ENCODE peak calls at places on chromosomes 3 and 15, in four cellular contexts. One of them, this sample, is unnamed.

GRCh38 chr3:101964861-101965260 is 115.5 kb downstream of the NFKBIZ start:
- DNase-seq in right cardiac atrium: peak; percentile 49
- DNase-seq in A549: no peak
- DNase-seq in left ventricle myocardium inferior: no peak
- DNase-seq in this sample: no peak

GRCh38 chr3:16085410-16085809 is 89.1 kb upstream of the GALNT15 start:
- DNase-seq in right cardiac atrium: no peak
- DNase-seq in A549: no peak
- DNase-seq in left ventricle myocardium inferior: no peak
- DNase-seq in this sample: no peak

GRCh38 chr3:61186030-61186429 is 65.2 kb downstream of the FHIT start:
- DNase-seq in right cardiac atrium: no peak
- DNase-seq in A549: no peak
- DNase-seq in left ventricle myocardium inferior: no peak
- DNase-seq in this sample: no peak

GRCh38 chr15:78325092-78325843 is 14.9 kb upstream of the CRABP1 start:
- DNase-seq in right cardiac atrium: no peak
- DNase-seq in A549: no peak
- DNase-seq in left ventricle myocardium inferior: no peak
- DNase-seq in this sample: no peak

GRCh38 chr3:150357923-150358322 is 50.2 kb upstream of the TSC22D2 start:
- DNase-seq in right cardiac atrium: no peak
- DNase-seq in A549: no peak
- DNase-seq in left ventricle myocardium inferior: no peak
- DNase-seq in this sample: no peak

GRCh38 chr3:65888980-65889706 is 149.6 kb downstream of the MAGI1 start:
- DNase-seq in right cardiac atrium: no peak
- DNase-seq in A549: peak; percentile 53
- DNase-seq in left ventricle myocardium inferior: no peak
- DNase-seq in this sample: no peak

GRCh38 chr3:52443791-52444687 is 864 bp downstream of the SEMA3G start:
- DNase-seq in right cardiac atrium: peak; percentile 35
- DNase-seq in A549: no peak
- DNase-seq in left ventricle myocardium inferior: no peak
- DNase-seq in this sample: no peak

GRCh38 chr3:13465236-13465958 is 14.7 kb upstream of the HDAC11 start:
- DNase-seq in right cardiac atrium: no peak
- DNase-seq in A549: no peak
- DNase-seq in left ventricle myocardium inferior: no peak
- DNase-seq in this sample: no peak

GRCh38 chr3:41846850-41847249 is 115.1 kb downstream of the ULK4 start:
- DNase-seq in right cardiac atrium: no peak
- DNase-seq in A549: no peak
- DNase-seq in left ventricle myocardium inferior: no peak
- DNase-seq in this sample: no peak

GRCh38 chr3:30609930-30610701 is 3.7 kb downstream of the TGFBR2 start:
- DNase-seq in right cardiac atrium: no peak
- DNase-seq in A549: no peak
- DNase-seq in left ventricle myocardium inferior: no peak
- DNase-seq in this sample: peak; percentile 17

GRCh38 chr3:30610702-30611410 is 4.5 kb downstream of the TGFBR2 start:
- DNase-seq in right cardiac atrium: no peak
- DNase-seq in A549: no peak
- DNase-seq in left ventricle myocardium inferior: no peak
- DNase-seq in this sample: no peak

GRCh38 chr3:30613135-30613825 is 6.9 kb downstream of the TGFBR2 start:
- DNase-seq in right cardiac atrium: no peak
- DNase-seq in A549: no peak
- DNase-seq in left ventricle myocardium inferior: no peak
- DNase-seq in this sample: no peak

GRCh38 chr3:30612422-30613134 is 6.2 kb downstream of the TGFBR2 start:
- DNase-seq in right cardiac atrium: no peak
- DNase-seq in A549: no peak
- DNase-seq in left ventricle myocardium inferior: no peak
- DNase-seq in this sample: no peak

DNA sequence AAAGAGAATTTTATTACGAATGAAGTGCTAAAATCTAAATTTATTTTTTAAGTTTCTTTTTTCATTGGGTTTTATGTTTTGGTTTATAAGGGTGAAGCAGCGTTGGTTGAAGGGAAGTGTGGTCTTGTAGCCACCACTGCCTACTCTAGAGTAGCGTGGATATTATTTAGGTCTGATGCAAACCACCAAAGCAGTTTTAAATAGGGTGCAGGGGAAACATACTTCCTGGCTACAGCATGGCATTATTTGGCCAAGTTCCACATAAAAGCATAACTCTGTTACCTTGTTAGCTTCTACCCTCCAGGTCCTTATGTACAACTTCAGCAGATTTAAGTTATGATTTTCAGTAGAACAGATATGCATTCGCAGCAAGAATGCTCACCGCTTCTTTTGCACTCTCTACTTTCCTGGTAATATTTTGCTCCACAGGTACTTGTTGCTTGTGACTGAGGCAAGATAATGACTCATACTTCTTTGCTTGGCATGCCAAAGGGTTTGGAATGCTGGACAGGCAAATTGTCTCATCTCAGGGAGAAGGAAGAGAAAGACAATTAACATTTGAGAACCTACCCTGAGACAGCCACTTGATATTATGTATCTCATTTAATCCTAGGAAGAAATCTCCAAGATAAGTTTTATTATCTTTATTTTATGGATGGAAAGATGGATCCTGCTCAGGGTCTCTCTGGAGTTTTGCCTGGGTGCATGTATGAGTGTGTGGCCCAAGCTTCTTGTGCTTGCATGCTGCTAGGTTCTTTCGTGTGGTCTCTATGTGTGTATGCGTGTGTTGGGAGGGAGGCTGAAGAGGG is 5.4 kb downstream of the TGFBR2 start:
- DNase-seq in right cardiac atrium: no peak
- DNase-seq in A549: peak; percentile 57
- DNase-seq in left ventricle myocardium inferior: no peak
- DNase-seq in this sample: no peak
- H3K4me3 ChIP-seq in right cardiac atrium: peak overlapping the region; percentile 24
- H3K4me3 ChIP-seq in A549: peak overlapping the region; percentile 13
- H3K4me3 ChIP-seq in left ventricle myocardium inferior: peak overlapping the region; percentile 92
- H3K4me3 ChIP-seq in this sample: peak overlapping the region; percentile 96

GRCh38 chr15:74808840-74809229 is 3.8 kb upstream of the LMAN1L start:
- DNase-seq in right cardiac atrium: peak; percentile 10
- DNase-seq in A549: no peak
- DNase-seq in left ventricle myocardium inferior: no peak
- DNase-seq in this sample: no peak

GRCh38 chr15:74808073-74808839 is 4.4 kb upstream of the LMAN1L start:
- DNase-seq in right cardiac atrium: peak; percentile 75
- DNase-seq in A549: no peak
- DNase-seq in left ventricle myocardium inferior: no peak
- DNase-seq in this sample: no peak

GRCh38 chr15:74804935-74805334 is 7.7 kb upstream of the LMAN1L start:
- DNase-seq in right cardiac atrium: no peak
- DNase-seq in A549: no peak
- DNase-seq in left ventricle myocardium inferior: no peak
- DNase-seq in this sample: no peak

GRCh38 chr15:74809242-74809641 is 3.4 kb upstream of the LMAN1L start:
- DNase-seq in right cardiac atrium: peak; percentile 18
- DNase-seq in A549: no peak
- DNase-seq in left ventricle myocardium inferior: no peak
- DNase-seq in this sample: no peak

GRCh38 chr15:74807302-74807701 is 5.3 kb upstream of the LMAN1L start:
- DNase-seq in right cardiac atrium: peak; percentile 11
- DNase-seq in A549: no peak
- DNase-seq in left ventricle myocardium inferior: no peak
- DNase-seq in this sample: no peak
- H3K27ac ChIP-seq in right cardiac atrium: no peak overlapping the region
- H3K27ac ChIP-seq in A549: no peak overlapping the region
- H3K27ac ChIP-seq in left ventricle myocardium inferior: no peak overlapping the region
- H3K27ac ChIP-seq in this sample: peak overlapping the region; percentile 29

DNA sequence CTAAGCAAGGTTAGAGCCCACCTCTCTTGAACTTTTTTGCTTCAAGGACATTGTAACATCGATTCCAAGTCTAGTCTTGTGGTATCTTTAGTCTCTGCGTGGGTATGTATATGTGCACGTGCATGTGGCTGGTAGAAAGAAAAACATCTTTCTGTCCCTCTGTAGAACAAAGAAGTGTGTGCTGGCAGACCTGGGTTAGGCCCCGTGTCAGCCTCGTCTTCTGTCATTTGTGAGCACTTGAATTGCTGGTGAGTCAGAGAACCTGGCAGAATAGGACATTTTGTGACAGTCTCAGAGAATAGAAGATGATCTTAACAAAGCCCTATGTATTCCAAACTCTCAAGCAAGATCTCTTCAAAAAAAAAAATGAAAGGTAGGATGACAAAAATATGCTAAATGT is 102.2 kb upstream of the ATP10A start:
- DNase-seq in right cardiac atrium: no peak
- DNase-seq in A549: no peak
- DNase-seq in left ventricle myocardium inferior: no peak
- DNase-seq in this sample: no peak
- H3K4me3 ChIP-seq in right cardiac atrium: no peak overlapping the region
- H3K4me3 ChIP-seq in A549: no peak overlapping the region
- H3K4me3 ChIP-seq in left ventricle myocardium inferior: no peak overlapping the region
- H3K4me3 ChIP-seq in this sample: no peak overlapping the region

GRCh38 chr15:57604502-57604901 is 12.8 kb downstream of the MYZAP start:
- DNase-seq in right cardiac atrium: peak; percentile 66
- DNase-seq in A549: no peak
- DNase-seq in left ventricle myocardium inferior: no peak
- DNase-seq in this sample: no peak
- H3K27ac ChIP-seq in right cardiac atrium: peak overlapping the region; percentile 93
- H3K27ac ChIP-seq in A549: no peak overlapping the region
- H3K27ac ChIP-seq in left ventricle myocardium inferior: peak overlapping the region; percentile 95
- H3K27ac ChIP-seq in this sample: no peak overlapping the region

GRCh38 chr3:169493512-169494141 is 169.9 kb downstream of the MECOM start:
- DNase-seq in right cardiac atrium: no peak
- DNase-seq in A549: no peak
- DNase-seq in left ventricle myocardium inferior: no peak
- DNase-seq in this sample: no peak

GRCh38 chr3:169494982-169495381 is 168.5 kb downstream of the MECOM start:
- DNase-seq in right cardiac atrium: no peak
- DNase-seq in A549: no peak
- DNase-seq in left ventricle myocardium inferior: no peak
- DNase-seq in this sample: no peak

GRCh38 chr3:169495569-169495968 is 167.9 kb downstream of the MECOM start:
- DNase-seq in right cardiac atrium: no peak
- DNase-seq in A549: no peak
- DNase-seq in left ventricle myocardium inferior: no peak
- DNase-seq in this sample: no peak

DNA sequence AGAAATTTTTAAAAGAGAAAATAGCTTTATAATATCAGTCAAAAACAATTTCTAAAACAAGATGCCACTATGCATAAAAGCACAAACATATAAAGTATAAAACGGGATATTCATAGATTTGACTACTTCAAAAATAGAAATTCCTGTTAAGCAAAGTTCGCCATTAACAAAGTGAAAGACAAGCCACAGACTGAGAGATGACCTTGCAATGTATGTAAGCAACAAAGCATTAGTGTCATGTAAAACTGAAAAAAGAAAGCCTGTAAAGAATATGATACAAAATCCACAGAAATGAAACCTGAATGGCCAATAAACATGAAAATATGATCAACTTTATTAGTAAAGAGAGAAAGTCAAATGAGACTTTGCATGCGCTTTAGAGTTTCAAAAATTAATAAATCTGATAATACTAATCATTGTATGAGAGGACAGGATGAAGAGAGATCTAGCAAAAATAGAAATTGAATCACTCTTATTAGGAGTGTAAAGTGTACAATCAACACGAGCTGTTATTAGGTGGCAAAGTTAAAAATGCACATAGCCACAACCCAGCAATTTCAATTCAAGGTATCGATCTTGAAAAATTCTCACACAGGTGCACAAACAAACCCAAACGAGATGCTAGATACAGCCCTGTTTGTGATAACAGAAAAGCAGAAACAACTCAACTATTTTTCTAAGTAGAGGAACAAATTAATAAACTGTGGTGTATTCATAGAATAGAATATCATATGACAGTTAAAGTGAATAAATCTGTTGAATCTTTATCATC is 173.6 kb downstream of the MECOM start:
- DNase-seq in right cardiac atrium: no peak
- DNase-seq in A549: no peak
- DNase-seq in left ventricle myocardium inferior: no peak
- DNase-seq in this sample: no peak
- H3K4me3 ChIP-seq in right cardiac atrium: no peak overlapping the region
- H3K4me3 ChIP-seq in A549: no peak overlapping the region
- H3K4me3 ChIP-seq in left ventricle myocardium inferior: no peak overlapping the region
- H3K4me3 ChIP-seq in this sample: no peak overlapping the region

GRCh38 chr15:32870240-32871033 is 152.6 kb downstream of the GREM1 start:
- DNase-seq in right cardiac atrium: no peak
- DNase-seq in A549: no peak
- DNase-seq in left ventricle myocardium inferior: no peak
- DNase-seq in this sample: no peak

GRCh38 chr15:32873292-32874114 is 155.7 kb downstream of the GREM1 start:
- DNase-seq in right cardiac atrium: no peak
- DNase-seq in A549: no peak
- DNase-seq in left ventricle myocardium inferior: no peak
- DNase-seq in this sample: no peak

GRCh38 chr15:32869814-32870213 is 152.0 kb downstream of the GREM1 start:
- DNase-seq in right cardiac atrium: no peak
- DNase-seq in A549: no peak
- DNase-seq in left ventricle myocardium inferior: no peak
- DNase-seq in this sample: no peak

GRCh38 chr15:32872606-32873291 is 154.9 kb downstream of the GREM1 start:
- DNase-seq in right cardiac atrium: peak; percentile 75
- DNase-seq in A549: no peak
- DNase-seq in left ventricle myocardium inferior: peak; percentile 39
- DNase-seq in this sample: no peak

GRCh38 chr15:32871887-32872286 is 154.1 kb downstream of the GREM1 start:
- DNase-seq in right cardiac atrium: no peak
- DNase-seq in A549: no peak
- DNase-seq in left ventricle myocardium inferior: no peak
- DNase-seq in this sample: no peak
- H3K27ac ChIP-seq in right cardiac atrium: no peak overlapping the region
- H3K27ac ChIP-seq in A549: no peak overlapping the region
- H3K27ac ChIP-seq in left ventricle myocardium inferior: peak overlapping the region; percentile 71
- H3K27ac ChIP-seq in this sample: no peak overlapping the region

GRCh38 chr3:172658344-172659245 is 52.3 kb downstream of the NCEH1 start:
- DNase-seq in right cardiac atrium: no peak
- DNase-seq in A549: peak; percentile 47
- DNase-seq in left ventricle myocardium inferior: no peak
- DNase-seq in this sample: no peak
- H3K4me3 ChIP-seq in right cardiac atrium: no peak overlapping the region
- H3K4me3 ChIP-seq in A549: no peak overlapping the region
- H3K4me3 ChIP-seq in left ventricle myocardium inferior: no peak overlapping the region
- H3K4me3 ChIP-seq in this sample: no peak overlapping the region